ENCODE peak calls at places on chromosomes 2 and 18, in ten cellular contexts. D is cardiac muscle cell, J is DND-41, T is IMR-90, Q is neural progenitor cell, B is sigmoid colon, E is transverse colon, A is BE2C, F is colonic mucosa, W is spleen. C is an unnamed sample. For H3K4me1 and H3K27me3, the result is how much of the 10 kb centered on the place peaks cover.

GRCh38 chr2:204452464-204453023 is 92.7 kb upstream of the PARD3B start:
- DNase-seq in B (peak), W (no peak), D (peak), J (no peak), A (no peak), T (peak), E (peak), F (peak), Q (peak), C (peak)

GRCh38 chr2:42028571-42029148 is 19.2 kb upstream of the PKDCC start:
- DNase-seq in W (no peak), B (no peak), E (no peak), A (no peak), F (no peak), D (no peak), J (no peak), T (no peak), Q (no peak), C (no peak)

GRCh38 chr2:195406886-195407603 is 250.0 kb upstream of the SLC39A10 start:
- DNase-seq in D (no peak), T (peak), E (no peak), B (no peak), Q (no peak), J (no peak), A (no peak), W (no peak), F (no peak), C (no peak)

GRCh38 chr2:168666339-168666738 is 136.1 kb upstream of the NOSTRIN start:
- DNase-seq in A (no peak), J (no peak), W (no peak), T (peak), E (no peak), Q (no peak), D (no peak), F (no peak), B (no peak), C (no peak)

GRCh38 chr2:156704612-156705011 is 268.4 kb downstream of the GPD2 start:
- DNase-seq in F (no peak), D (no peak), J (no peak), E (no peak), A (no peak), W (no peak), T (no peak), B (peak), Q (no peak), C (no peak)

GRCh38 chr2:191264647-191265079 is 19.5 kb downstream of the MYO1B start:
- DNase-seq in A (no peak), E (no peak), D (no peak), W (no peak), J (no peak), T (peak), B (no peak), Q (no peak), F (no peak), C (no peak)

GRCh38 chr2:180980943-180981898 is 816 bp downstream of the UBE2E3 start:
- DNase-seq in F (peak), D (peak), B (peak), Q (peak), E (peak), J (peak), T (peak), A (peak), W (peak), C (no peak)

GRCh38 chr2:70668432-70668831 is 99.6 kb downstream of the ADD2 start:
- DNase-seq in B (peak), A (no peak), T (no peak), Q (no peak), E (no peak), J (no peak), F (no peak), D (no peak), W (peak), C (no peak)

GRCh38 chr2:214604861-214605260 is 194.0 kb downstream of the VWC2L start:
- DNase-seq in Q (no peak), F (no peak), B (no peak), T (peak), D (no peak), E (no peak), W (no peak), J (no peak), A (no peak), C (no peak)

GRCh38 chr2:226130192-226130591 is 669.4 kb downstream of the IRS1 start:
- DNase-seq in D (peak), T (peak), E (no peak), F (no peak), A (no peak), Q (peak), B (no peak), J (no peak), W (no peak), C (no peak)

GRCh38 chr18:5178519-5178918 is 18.5 kb downstream of the AKAIN1 start:
- DNase-seq in A (no peak), F (no peak), J (no peak), W (no peak), Q (no peak), T (no peak), E (no peak), D (no peak), B (no peak), C (no peak)

GRCh38 chr2:18336975-18337374 is 223.5 kb downstream of the RDH14 start:
- DNase-seq in Q (no peak), A (no peak), D (no peak), W (no peak), T (peak), B (no peak), F (no peak), E (no peak), J (no peak), C (no peak)

GRCh38 chr2:168573128-168573903 is 117.2 kb downstream of the CERS6 start:
- DNase-seq in Q (no peak), W (no peak), J (no peak), E (no peak), A (peak), F (no peak), T (peak), D (no peak), B (no peak), C (no peak)

DNA sequence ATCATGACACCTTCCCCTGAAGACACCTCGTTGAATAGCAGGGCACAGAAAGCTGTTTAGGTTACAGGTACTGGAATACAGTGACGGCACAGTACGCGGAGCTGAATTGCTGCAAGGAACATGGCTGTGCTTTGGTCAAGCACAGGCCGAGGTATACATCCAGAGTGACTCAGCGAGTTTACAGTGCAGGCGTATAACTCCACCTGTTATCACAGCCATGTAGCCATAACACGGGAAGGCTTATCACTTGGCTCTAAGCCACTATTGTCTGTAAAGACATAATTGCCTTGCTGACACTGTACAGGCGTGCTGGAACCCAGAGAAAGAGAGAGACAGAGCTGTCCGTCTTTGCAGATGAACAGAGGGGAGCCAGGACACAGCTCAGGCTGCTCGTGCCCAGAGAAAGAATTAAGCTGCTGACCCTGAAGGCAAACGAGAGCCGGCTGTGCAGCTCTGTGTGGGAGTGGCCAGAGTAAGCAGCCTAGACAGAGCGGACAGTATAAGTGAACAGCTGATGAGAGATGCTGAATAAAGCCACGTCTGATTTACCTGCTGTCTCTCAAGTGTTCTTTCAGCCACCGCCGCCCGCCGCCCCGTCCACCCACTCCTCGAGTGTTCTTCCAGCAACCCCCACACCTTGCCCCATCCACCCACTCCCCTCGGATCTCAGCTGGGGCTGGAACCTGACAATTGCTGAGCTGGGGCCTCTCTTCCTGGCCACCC is 87.3 kb upstream of the PPP1CB start:
- DNase-seq in E (peak), F (peak), J (no peak), D (peak), Q (peak), W (no peak), T (peak), B (peak), A (peak), C (no peak)
- H3K4me1 ChIP-seq in E (under half), F (under half), J (under half), D (under half), Q (under half), W (under half), T (under half), B (half or more), A (under half), C (under half)

GRCh38 chr2:96359310-96359709 is 23.7 kb downstream of the NCAPH start:
- DNase-seq in T (no peak), B (no peak), W (no peak), A (no peak), E (no peak), D (no peak), F (no peak), J (peak), Q (no peak), C (no peak)
- TF ChIP-seq CTCF in T (no peak), B (no peak), W (no peak), A (peak), E (no peak), D (peak), F (no peak), J (peak), Q (peak), C (peak)

DNA sequence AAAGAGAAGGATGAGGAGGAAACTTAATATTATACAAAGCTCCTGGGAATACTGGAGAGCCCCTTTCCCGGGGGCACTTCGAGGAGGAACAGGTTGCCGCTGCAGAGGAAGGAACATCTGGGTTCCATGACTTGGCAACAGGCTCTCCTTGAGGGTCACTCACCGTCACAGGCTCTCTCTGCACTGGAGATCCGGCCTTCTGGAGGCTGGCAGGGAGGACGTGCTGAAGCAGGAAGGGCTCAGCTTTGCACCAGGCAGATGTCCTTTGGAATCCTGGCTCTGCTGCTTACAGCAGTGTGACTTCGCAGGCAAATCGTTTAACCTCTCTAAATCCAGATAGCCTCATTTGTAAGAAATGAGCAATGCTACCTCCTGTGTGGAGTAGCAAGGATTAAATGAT is 2.9 kb upstream of the DPYSL5 start:
- DNase-seq in Q (no peak), E (no peak), A (no peak), T (no peak), J (no peak), W (no peak), B (no peak), F (no peak), D (no peak), C (no peak)
- H3K27me3 ChIP-seq in Q (under half), E (half or more), A (under half), T (half or more), J (under half), W (half or more), B (half or more), F (half or more), D (half or more), C (under half)

DNA sequence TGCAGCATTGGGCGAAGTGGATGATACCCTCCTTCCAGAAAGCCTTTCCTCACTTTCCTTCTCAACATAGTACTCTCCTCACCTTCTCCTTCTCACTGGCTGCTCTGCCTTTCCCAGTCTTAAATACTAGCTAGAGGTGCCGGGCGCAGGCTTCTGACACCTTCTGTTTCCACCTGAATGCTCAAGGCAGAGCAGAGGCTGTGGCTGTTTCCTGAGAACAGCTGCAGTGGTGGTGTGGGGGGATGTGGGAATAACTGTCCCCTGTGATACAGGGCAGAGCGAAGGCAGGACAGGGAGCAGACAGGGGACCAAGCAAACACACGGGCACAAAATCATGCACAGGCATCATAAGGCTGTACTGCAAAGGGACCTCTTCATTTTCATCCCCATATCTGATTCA is 303.1 kb downstream of the SS18 start:
- DNase-seq in A (no peak), F (no peak), Q (no peak), W (no peak), B (no peak), D (no peak), E (no peak), T (no peak), J (no peak), C (no peak)
- H3K4me1 ChIP-seq in A (under half), F (under half), Q (under half), W (under half), B (under half), D (under half), E (under half), T (under half), J (under half), C (under half)

DNA sequence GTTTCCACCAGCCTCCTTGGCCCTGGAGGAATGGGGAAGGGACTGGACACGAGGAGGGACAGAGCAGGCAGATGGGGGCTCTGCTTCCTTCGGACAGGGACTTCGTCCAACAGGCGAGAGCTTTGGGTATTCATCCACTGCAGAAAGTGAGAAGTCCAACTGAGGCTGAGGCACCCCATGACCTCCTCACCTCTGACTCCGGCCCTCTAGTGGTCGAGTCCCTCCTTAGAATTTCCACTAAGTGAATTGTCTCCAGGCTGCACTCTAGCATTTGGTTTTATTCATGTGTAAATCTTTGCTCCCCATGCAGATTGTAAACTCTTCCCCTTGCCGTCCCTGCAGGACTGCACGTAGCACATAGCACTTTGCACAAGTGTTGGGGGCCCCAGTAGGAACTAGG is 75.6 kb downstream of the TMEM247 start:
- DNase-seq in J (peak), D (no peak), F (no peak), Q (peak), W (no peak), E (no peak), T (no peak), A (no peak), B (no peak), C (no peak)
- TF ChIP-seq CTCF in J (peak), D (peak), F (no peak), Q (peak), W (peak), E (no peak), T (no peak), A (peak), B (no peak), C (no peak)

DNA sequence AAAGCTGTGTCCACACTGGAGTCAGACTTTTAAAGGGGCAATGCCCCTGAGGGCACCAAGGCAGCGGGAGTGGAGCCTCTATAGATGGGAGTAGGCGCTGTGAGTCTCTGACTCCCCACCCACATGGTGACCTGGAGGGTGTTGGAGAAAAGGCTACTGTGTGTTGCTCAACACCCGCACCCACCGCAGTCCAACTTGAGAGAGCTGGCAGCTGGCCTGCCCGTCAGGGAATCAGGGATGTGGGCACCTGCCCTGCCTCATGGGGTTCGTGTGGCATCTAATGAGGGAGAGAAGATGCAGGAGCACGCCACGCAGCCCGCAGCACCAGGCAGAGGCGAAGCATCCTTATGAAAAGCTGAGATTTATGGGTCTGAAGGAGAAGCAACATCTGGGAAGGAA is 84.2 kb downstream of the KLHL29 start:
- DNase-seq in A (no peak), Q (no peak), D (no peak), W (peak), B (peak), J (no peak), E (no peak), T (no peak), F (no peak), C (no peak)
- H3K27me3 ChIP-seq in A (under half), Q (under half), D (under half), W (under half), B (under half), J (under half), E (under half), T (under half), F (under half), C (under half)

GRCh38 chr2:27154990-27155615 is 6.3 kb downstream of the TCF23 start:
- DNase-seq in Q (no peak), A (no peak), T (no peak), B (no peak), D (no peak), F (no peak), E (no peak), W (no peak), J (no peak), C (no peak)
- H3K4me1 ChIP-seq in Q (under half), A (under half), T (under half), B (under half), D (under half), F (under half), E (under half), W (under half), J (under half), C (under half)